ENCODE peak calls at places on chromosomes 11 and 22, in ten cellular contexts. Q is Calu3, E is Peyer's patch, P is kidney epithelial cell, M is body of pancreas, X is foreskin fibroblast, B is A673, G is AG09309, K is right lobe of liver, S is choroid plexus epithelial cell. V is an unnamed sample.

GRCh38 chr11:47071341-47071740 is 105.3 kb downstream of the ARFGAP2 start:
- DNase-seq in Q (no peak), E (no peak), P (no peak), M (no peak), X (no peak), B (no peak), G (no peak), K (no peak), S (no peak), V (no peak)

GRCh38 chr11:17986007-17986710 is 26.7 kb downstream of the SERGEF start:
- DNase-seq in Q (no peak), E (no peak), P (no peak), M (peak; percentile 14), X (peak; percentile 94), B (no peak), G (peak; percentile 44), K (no peak), S (peak; percentile 84), V (no peak)

GRCh38 chr11:127493330-127493729 is 492.8 kb upstream of the KIRREL3 start:
- DNase-seq in Q (no peak), E (no peak), P (no peak), M (no peak), X (no peak), B (peak; percentile 40), G (no peak), K (no peak), S (peak; percentile 14), V (no peak)

GRCh38 chr11:29183301-29183700 is 833.5 kb downstream of the KCNA4 start:
- DNase-seq in Q (no peak), E (no peak), P (no peak), M (no peak), X (no peak), B (no peak), G (no peak), K (no peak), S (peak; percentile 37), V (no peak)

GRCh38 chr11:22920939-22921565 is 60.8 kb upstream of the CCDC179 start:
- DNase-seq in Q (peak; percentile 41), E (no peak), P (peak; percentile 4), M (peak; percentile 60), X (peak; percentile 51), B (peak; percentile 64), G (peak; percentile 1), K (no peak), S (peak; percentile 86), V (peak; percentile 11)

GRCh38 chr11:122020902-122021301 is 95.1 kb downstream of the BLID start:
- DNase-seq in Q (no peak), E (no peak), P (no peak), M (no peak), X (peak; percentile 31), B (peak; percentile 70), G (no peak), K (no peak), S (peak; percentile 61), V (no peak)

GRCh38 chr11:108588287-108588686 is 5.3 kb downstream of the EXPH5 start:
- DNase-seq in Q (no peak), E (no peak), P (no peak), M (no peak), X (no peak), B (no peak), G (no peak), K (no peak), S (no peak), V (no peak)

GRCh38 chr11:72584933-72585597 is 89.2 kb downstream of the PDE2A start:
- DNase-seq in Q (no peak), E (no peak), P (no peak), M (no peak), X (no peak), B (no peak), G (no peak), K (peak; percentile 15), S (no peak), V (no peak)

GRCh38 chr22:31681625-31682345 is 19.8 kb upstream of the PISD start:
- DNase-seq in Q (no peak), E (no peak), P (no peak), M (no peak), X (peak; percentile 57), B (no peak), G (peak; percentile 33), K (no peak), S (peak; percentile 50), V (no peak)

GRCh38 chr22:35053060-35053835 is 12.7 kb upstream of the ISX start:
- DNase-seq in Q (no peak), E (no peak), P (no peak), M (no peak), X (no peak), B (no peak), G (no peak), K (no peak), S (no peak), V (no peak)

GRCh38 chr11:102703826-102704493 is 1.6 kb downstream of the MMP27 start:
- DNase-seq in Q (no peak), E (no peak), P (no peak), M (no peak), X (no peak), B (no peak), G (no peak), K (no peak), S (no peak), V (no peak)

GRCh38 chr11:2721163-2721935 is 21.6 kb upstream of the KCNQ1OT1 start:
- DNase-seq in Q (no peak), E (no peak), P (no peak), M (no peak), X (no peak), B (peak; percentile 51), G (no peak), K (no peak), S (no peak), V (no peak)

GRCh38 chr22:44555597-44555996 is 57.6 kb upstream of the RTL6 start:
- DNase-seq in Q (no peak), E (no peak), P (no peak), M (no peak), X (no peak), B (no peak), G (no peak), K (no peak), S (no peak), V (no peak)

GRCh38 chr22:44333847-44334635 is 21.3 kb upstream of the SHISAL1 start:
- DNase-seq in Q (no peak), E (no peak), P (no peak), M (no peak), X (no peak), B (no peak), G (no peak), K (no peak), S (no peak), V (no peak)

GRCh38 chr11:1959786-1960185 is 12.7 kb downstream of the MRPL23 start:
- DNase-seq in Q (no peak), E (no peak), P (no peak), M (no peak), X (no peak), B (no peak), G (no peak), K (peak; percentile 6), S (no peak), V (no peak)

GRCh38 chr11:104918113-104918824 is 20.0 kb upstream of the CASP12 start:
- DNase-seq in Q (no peak), E (no peak), P (no peak), M (no peak), X (peak; percentile 74), B (peak; percentile 3), G (peak; percentile 59), K (no peak), S (peak; percentile 86), V (peak; percentile 10)

DNA sequence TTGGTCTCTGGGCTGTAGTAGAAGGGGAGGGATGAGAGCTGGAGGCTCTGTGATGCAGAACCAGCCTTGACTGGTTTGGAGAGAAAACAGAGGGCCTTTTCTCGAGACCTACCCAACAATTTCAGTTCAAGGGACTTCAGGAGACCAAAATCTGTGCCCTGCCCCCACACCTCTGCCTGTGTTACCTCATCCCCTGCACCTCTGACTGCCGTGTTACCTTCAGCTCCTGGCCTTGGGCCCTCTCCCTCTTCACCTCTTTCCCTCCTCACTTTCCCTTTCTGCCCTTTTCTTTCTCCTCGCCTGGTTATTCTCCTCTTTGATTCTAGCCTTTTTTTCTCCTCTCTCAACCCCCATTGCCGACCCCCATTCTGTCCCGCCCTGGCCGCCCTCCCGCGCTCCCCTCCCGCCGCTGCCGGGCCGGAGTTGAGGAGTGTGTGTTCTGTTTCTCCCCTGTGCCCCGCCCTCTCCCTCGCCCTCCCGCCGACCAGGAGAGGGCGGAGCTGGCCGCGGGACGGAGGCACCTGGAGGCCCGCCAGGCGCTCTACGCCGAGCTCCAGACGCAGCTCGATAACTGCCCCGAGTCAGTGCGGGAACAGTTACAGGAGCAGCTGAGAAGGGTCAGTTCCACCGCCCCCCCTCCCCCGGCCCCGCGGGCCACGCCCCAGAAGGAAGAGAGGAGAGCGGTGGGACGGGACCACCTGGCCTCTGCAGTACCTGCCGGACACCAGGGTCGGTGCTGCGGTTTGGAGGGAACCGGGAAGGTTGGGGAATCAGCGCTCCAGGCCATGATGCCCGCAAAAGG is 27.2 kb downstream of the PHLDB1 start:
- DNase-seq in Q (peak; percentile 76), E (peak; percentile 32), P (no peak), M (peak; percentile 88), X (peak; percentile 89), B (peak; percentile 82), G (no peak), K (peak; percentile 83), S (peak; percentile 78), V (no peak)
- TF ChIP-seq CTCF in Q (no peak), E (no peak), P (no peak), M (peak; percentile 69), X (no peak), B (peak; percentile 20), G (no peak), K (no peak), S (no peak), V (no peak)

GRCh38 chr11:67391304-67392181 is at the start of gene RAD9A:
- DNase-seq in Q (peak; percentile 94), E (peak; percentile 99), P (no peak), M (peak; percentile 96), X (peak; percentile 99), B (peak; percentile 99), G (peak; percentile 47), K (peak; percentile 97), S (peak; percentile 94), V (peak; percentile 99)
- TF ChIP-seq CTCF in Q (no peak), E (no peak), P (no peak), M (peak; percentile 27), X (no peak), B (no peak), G (no peak), K (no peak), S (peak; percentile 1), V (no peak)

DNA sequence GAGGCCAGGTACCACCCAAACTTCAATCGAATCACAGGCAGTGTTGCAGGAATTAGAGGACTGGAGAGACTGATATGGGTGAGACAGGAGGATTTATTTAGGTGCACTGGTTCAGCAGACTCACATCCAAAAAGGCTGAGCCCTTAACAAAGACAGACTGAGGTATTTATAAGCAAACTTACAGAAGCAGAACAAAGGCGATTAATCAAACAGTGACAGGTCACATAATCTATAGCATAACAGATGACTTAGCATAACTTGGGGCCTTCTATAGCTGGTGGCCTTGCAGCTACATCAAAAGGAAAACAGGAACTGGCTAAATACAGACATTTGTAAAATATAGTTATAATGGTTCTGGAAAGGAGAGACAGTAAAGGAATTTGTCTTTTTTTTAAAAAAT is 2.1 kb downstream of the APOBEC3B start:
- DNase-seq in Q (no peak), E (no peak), P (no peak), M (no peak), X (no peak), B (no peak), G (no peak), K (no peak), S (no peak), V (no peak)
- TF ChIP-seq CTCF in Q (no peak), E (no peak), P (no peak), M (no peak), X (no peak), B (no peak), G (no peak), K (no peak), S (no peak), V (no peak)

GRCh38 chr22:26853495-26853894 is 196.1 kb downstream of the MIAT start:
- DNase-seq in Q (no peak), E (no peak), P (no peak), M (no peak), X (no peak), B (no peak), G (no peak), K (no peak), S (no peak), V (no peak)
- TF ChIP-seq CTCF in Q (no peak), E (no peak), P (no peak), M (no peak), X (no peak), B (no peak), G (no peak), K (no peak), S (no peak), V (no peak)

V was measured in GM13977.